ENCODE peak calls at places on chromosomes 3 and 15, in seven cellular contexts. D, N, Z, H, R, C and Y are unnamed samples.

GRCh38 chr15:74245342-74245931 is 9.3 kb downstream of the CCDC33 start:
- DNase-seq in D (peak), N (no peak), Z (no peak), H (no peak), R (no peak), C (no peak), Y (no peak)

GRCh38 chr15:96328101-96328958 is 2.2 kb upstream of the NR2F2 start:
- DNase-seq in D (no peak), N (no peak), Z (peak), H (no peak), R (no peak), C (no peak), Y (no peak)

GRCh38 chr15:31752363-31752762 is 278.0 kb upstream of the CHRNA7 start:
- DNase-seq in D (no peak), N (no peak), Z (no peak), H (no peak), R (no peak), C (no peak), Y (no peak)

GRCh38 chr15:84947947-84948830 is 33.5 kb upstream of the PDE8A start:
- DNase-seq in D (no peak), N (no peak), Z (peak), H (no peak), R (peak), C (peak), Y (no peak)

GRCh38 chr3:119500265-119500664 is 1.9 kb downstream of the TIMMDC1 start:
- DNase-seq in D (no peak), N (no peak), Z (no peak), H (no peak), R (no peak), C (no peak), Y (no peak)

GRCh38 chr3:53495518-53496501 is 1.4 kb downstream of the CACNA1D start:
- DNase-seq in D (peak), N (peak), Z (no peak), H (no peak), R (no peak), C (no peak), Y (no peak)

GRCh38 chr3:141659821-141660597 is 78.1 kb upstream of the RNF7 start:
- DNase-seq in D (no peak), N (no peak), Z (peak), H (peak), R (peak), C (peak), Y (no peak)

GRCh38 chr15:93986400-93986984 is 244.9 kb upstream of the MCTP2 start:
- DNase-seq in D (no peak), N (no peak), Z (no peak), H (no peak), R (no peak), C (no peak), Y (no peak)

GRCh38 chr3:65479967-65480366 is 558.8 kb downstream of the MAGI1 start:
- DNase-seq in D (no peak), N (no peak), Z (no peak), H (no peak), R (no peak), C (no peak), Y (no peak)

GRCh38 chr3:178736300-178736699 is 200.1 kb downstream of the KCNMB2 start:
- DNase-seq in D (no peak), N (no peak), Z (no peak), H (no peak), R (no peak), C (peak), Y (no peak)

GRCh38 chr3:43690400-43691119 is at the start of gene ABHD5:
- DNase-seq in D (peak), N (peak), Z (peak), H (peak), R (peak), C (peak), Y (peak)

GRCh38 chr3:99647081-99647480 is 8.7 kb downstream of the COL8A1 start:
- DNase-seq in D (no peak), N (no peak), Z (peak), H (no peak), R (no peak), C (no peak), Y (no peak)

GRCh38 chr3:56878046-56878445 is 76.3 kb upstream of the ARHGEF3 start:
- DNase-seq in D (peak), N (no peak), Z (peak), H (no peak), R (no peak), C (no peak), Y (no peak)

GRCh38 chr3:42025388-42026138 is 63.7 kb upstream of the ULK4 start:
- DNase-seq in D (peak), N (peak), Z (peak), H (peak), R (peak), C (peak), Y (no peak)

GRCh38 chr3:89180334-89180733 is 72.9 kb downstream of the EPHA3 start:
- DNase-seq in D (no peak), N (no peak), Z (peak), H (no peak), R (no peak), C (no peak), Y (no peak)

DNA sequence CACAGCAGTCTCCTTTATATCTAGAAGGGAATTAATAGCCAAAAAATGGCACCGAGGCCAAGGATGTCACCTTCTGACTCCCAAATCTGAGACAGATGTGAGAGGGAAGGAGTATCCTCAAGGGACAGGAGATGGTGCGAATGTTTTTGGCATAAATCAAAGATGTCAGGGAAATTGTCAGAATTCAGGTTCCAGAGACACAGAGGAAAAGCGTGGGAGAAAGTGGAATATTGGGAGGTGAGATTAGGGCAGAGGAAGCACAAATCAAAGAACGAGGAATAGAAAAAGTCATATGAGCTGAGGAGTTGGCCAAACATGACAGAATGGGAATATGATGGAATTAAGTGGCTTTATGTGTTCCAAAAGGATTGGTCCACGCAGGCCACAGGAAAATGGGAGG is 6.0 kb downstream of the CCR5AS start:
- DNase-seq in D (no peak), N (no peak), Z (no peak), H (no peak), R (no peak), C (no peak), Y (no peak)
- TF ChIP-seq CTCF in D (no peak), N (no peak), Z (no peak), H (no peak), R (no peak), C (no peak), Y (no peak)

GRCh38 chr3:76651784-76652183 is 388.1 kb upstream of the ROBO2 start:
- DNase-seq in D (no peak), N (no peak), Z (no peak), H (no peak), R (no peak), C (no peak), Y (no peak)
- TF ChIP-seq CTCF in D (no peak), N (no peak), Z (no peak), H (no peak), R (no peak), C (no peak), Y (no peak)

DNA sequence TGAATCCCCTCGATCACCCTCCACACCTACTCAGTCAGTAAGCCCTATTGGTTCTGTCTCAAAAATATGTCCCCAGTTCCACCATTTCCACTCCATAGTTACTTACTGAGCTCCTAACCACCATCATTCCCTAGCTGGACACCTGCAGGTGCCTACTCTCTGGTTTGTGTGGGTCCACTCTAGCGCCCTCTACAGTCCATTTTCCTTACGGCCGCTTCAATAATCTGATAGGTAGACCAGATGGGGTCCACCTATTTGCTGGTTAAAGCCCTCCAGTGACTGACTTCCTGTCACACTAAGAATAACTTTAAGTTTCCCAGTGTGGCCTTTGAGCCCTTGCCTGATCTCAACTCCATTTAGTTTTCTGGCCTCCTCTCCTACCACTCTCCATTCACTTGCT is 5.0 kb downstream of the GXYLT2 start:
- DNase-seq in D (peak), N (no peak), Z (no peak), H (no peak), R (no peak), C (no peak), Y (no peak)
- TF ChIP-seq CTCF in D (no peak), N (no peak), Z (peak), H (no peak), R (no peak), C (peak), Y (no peak)

GRCh38 chr3:135905058-135905724 is 60.3 kb upstream of the PPP2R3A start:
- DNase-seq in D (no peak), N (no peak), Z (no peak), H (no peak), R (no peak), C (no peak), Y (no peak)
- TF ChIP-seq CTCF in D (no peak), N (no peak), Z (peak), H (no peak), R (no peak), C (peak), Y (no peak)